ENCODE peak calls at places on chromosomes 7 and 10, in eight cellular contexts. V is AG04450; T is activated CD4-positive, alpha-beta T cell treated with anti-CD3 and anti-CD28 coated beads for 4 hours; U is NCI-H69; J is right cardiac atrium; H is NCI-H2081; I is GM23338; D is SJSA1. M is an unnamed sample.

GRCh38 chr7:8536431-8536830 is 103.0 kb downstream of the NXPH1 start:
- DNase-seq in V (no peak), T (no peak), U (peak), J (no peak), H (peak), I (peak), D (no peak), M (no peak)

GRCh38 chr10:117948493-117948892 is 98.2 kb downstream of the RAB11FIP2 start:
- DNase-seq in V (no peak), T (no peak), U (no peak), J (no peak), H (no peak), I (peak), D (no peak), M (no peak)

GRCh38 chr7:116139807-116140206 is 70.5 kb upstream of the TES start:
- DNase-seq in V (no peak), T (no peak), U (peak), J (no peak), H (no peak), I (no peak), D (no peak), M (no peak)

GRCh38 chr7:20393021-20394015 is 62.6 kb downstream of the ITGB8 start:
- DNase-seq in V (no peak), T (no peak), U (no peak), J (no peak), H (no peak), I (no peak), D (no peak), M (no peak)

GRCh38 chr7:418636-419280 is 100.9 kb downstream of the PDGFA start:
- DNase-seq in V (no peak), T (no peak), U (no peak), J (no peak), H (no peak), I (no peak), D (no peak), M (no peak)

GRCh38 chr10:126090911-126091728 is 194.8 kb downstream of the FANK1 start:
- DNase-seq in V (peak), T (no peak), U (peak), J (no peak), H (no peak), I (no peak), D (peak), M (no peak)

GRCh38 chr7:101151908-101152651 is 2.2 kb upstream of the AP1S1 start:
- DNase-seq in V (no peak), T (no peak), U (no peak), J (no peak), H (no peak), I (no peak), D (no peak), M (no peak)

GRCh38 chr10:122461367-122461728 is at the start of gene HTRA1:
- DNase-seq in V (no peak), T (no peak), U (peak), J (peak), H (no peak), I (peak), D (no peak), M (peak)

GRCh38 chr10:88800152-88801125 is 2.1 kb upstream of the LIPM start:
- DNase-seq in V (peak), T (no peak), U (no peak), J (no peak), H (no peak), I (no peak), D (no peak), M (no peak)